ENCODE peak calls at places on chromosomes 12 and 14, in four cellular contexts. R is adrenal gland, A is Panc1, T is thoracic aorta. K is an unnamed sample.

GRCh38 chr14:95156153-95156764 is 1.1 kb downstream of the DICER1 start:
- DNase-seq in R (peak), A (no peak), T (no peak), K (peak)

GRCh38 chr14:104108570-104109060 is 23.1 kb downstream of the ASPG start:
- DNase-seq in R (no peak), A (no peak), T (no peak), K (no peak)

GRCh38 chr12:69569236-69569635 is 16.0 kb upstream of the CCT2 start:
- DNase-seq in R (no peak), A (no peak), T (no peak), K (peak)

GRCh38 chr12:131046813-131047788 is 93.4 kb downstream of the ADGRD1 start:
- DNase-seq in R (no peak), A (no peak), T (no peak), K (no peak)

GRCh38 chr12:38785376-38785775 is 120.0 kb downstream of the CPNE8 start:
- DNase-seq in R (no peak), A (no peak), T (no peak), K (no peak)

GRCh38 chr14:94292872-94293577 is at the start of gene SERPINA10:
- DNase-seq in R (no peak), A (no peak), T (no peak), K (no peak)

GRCh38 chr14:51398898-51399297 is 158.9 kb downstream of the TMX1 start:
- DNase-seq in R (no peak), A (no peak), T (peak), K (peak)

GRCh38 chr12:5872745-5873144 is 72.3 kb downstream of the ANO2 start:
- DNase-seq in R (no peak), A (no peak), T (no peak), K (no peak)

GRCh38 chr14:105490318-105490571 is 801 bp upstream of the TEDC1 start:
- DNase-seq in R (no peak), A (no peak), T (no peak), K (no peak)

GRCh38 chr12:115752151-115752550 is 525.3 kb downstream of the MED13L start:
- DNase-seq in R (no peak), A (no peak), T (no peak), K (peak)

GRCh38 chr14:36518031-36518585 is 1.9 kb downstream of the NKX2-1 start:
- DNase-seq in R (no peak), A (no peak), T (no peak), K (no peak)

GRCh38 chr14:60817113-60817512 is 82.6 kb downstream of the MNAT1 start:
- DNase-seq in R (no peak), A (no peak), T (no peak), K (no peak)

GRCh38 chr12:94795520-94795919 is 145.2 kb upstream of the TMCC3 start:
- DNase-seq in R (no peak), A (no peak), T (no peak), K (peak)

GRCh38 chr12:56628671-56629458 is 1.3 kb downstream of the BAZ2A start:
- DNase-seq in R (peak), A (no peak), T (no peak), K (peak)

GRCh38 chr12:124632510-124632909 is 65.1 kb upstream of the NCOR2 start:
- DNase-seq in R (no peak), A (no peak), T (no peak), K (peak)

GRCh38 chr14:91847693-91848092 is 19.6 kb downstream of the TC2N start:
- DNase-seq in R (no peak), A (no peak), T (no peak), K (no peak)

GRCh38 chr14:32004300-32004699 is 72.8 kb upstream of the ARHGAP5 start:
- DNase-seq in R (no peak), A (no peak), T (no peak), K (peak)

GRCh38 chr12:13339091-13339490 is 142.6 kb downstream of the EMP1 start:
- DNase-seq in R (no peak), A (no peak), T (no peak), K (no peak)

GRCh38 chr14:22179190-22179589 is 409.8 kb downstream of the DAD1 start:
- DNase-seq in R (no peak), A (no peak), T (no peak), K (no peak)

GRCh38 chr14:52711666-52712065 is 4.7 kb downstream of the PSMC6 start:
- DNase-seq in R (no peak), A (no peak), T (no peak), K (no peak)

GRCh38 chr12:109735051-109735521 is 21.5 kb downstream of the FAM222A start:
- DNase-seq in R (peak), A (no peak), T (no peak), K (no peak)

GRCh38 chr14:99857551-99857950 is 64.3 kb downstream of the EML1 start:
- DNase-seq in R (no peak), A (no peak), T (no peak), K (no peak)

GRCh38 chr12:90978117-90978770 is 23.3 kb upstream of the CCER1 start:
- DNase-seq in R (no peak), A (no peak), T (no peak), K (peak)

GRCh38 chr12:118183155-118183554 is 47.2 kb downstream of the PEBP1 start:
- DNase-seq in R (no peak), A (no peak), T (no peak), K (no peak)

GRCh38 chr12:5262450-5262849 is 169.5 kb upstream of the NTF3 start:
- DNase-seq in R (no peak), A (no peak), T (no peak), K (no peak)

GRCh38 chr12:62698701-62699101 is 232.1 kb downstream of the MON2 start:
- DNase-seq in R (no peak), A (no peak), T (no peak), K (peak)

GRCh38 chr14:61152851-61153364 is 128.2 kb downstream of the TMEM30B start:
- DNase-seq in R (no peak), A (no peak), T (no peak), K (peak)

GRCh38 chr12:14845350-14845750 is 2.0 kb upstream of the ART4 start:
- DNase-seq in R (peak), A (no peak), T (no peak), K (peak)

GRCh38 chr12:68378859-68379628 is 46.9 kb upstream of the MDM1 start:
- DNase-seq in R (no peak), A (no peak), T (no peak), K (peak)
- H3K4me3 ChIP-seq in R (no peak), A (no peak), T (no peak), K (no peak)

DNA sequence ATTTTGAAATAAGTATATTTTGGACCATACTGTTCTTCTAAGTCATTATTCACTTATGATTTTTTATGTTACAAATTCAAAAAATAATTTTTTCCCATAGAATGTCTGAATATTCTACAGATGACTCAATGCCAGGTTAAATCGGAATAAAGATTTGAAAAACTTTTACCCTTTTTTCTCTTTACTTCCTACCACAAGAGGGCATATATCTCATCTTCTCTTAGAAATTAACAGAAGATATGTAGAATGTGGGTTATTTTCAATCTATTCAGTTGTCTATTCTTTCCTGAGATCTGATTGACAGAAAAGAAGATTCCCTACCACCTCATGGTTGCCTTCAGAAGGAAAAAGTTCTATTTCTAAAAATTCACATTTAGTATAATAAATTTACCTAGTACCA is 53.0 kb upstream of the KITLG start:
- DNase-seq in R (no peak), A (no peak), T (no peak), K (no peak)
- TF ChIP-seq CTCF in R (no peak), A (peak), T (no peak), K (peak)

DNA sequence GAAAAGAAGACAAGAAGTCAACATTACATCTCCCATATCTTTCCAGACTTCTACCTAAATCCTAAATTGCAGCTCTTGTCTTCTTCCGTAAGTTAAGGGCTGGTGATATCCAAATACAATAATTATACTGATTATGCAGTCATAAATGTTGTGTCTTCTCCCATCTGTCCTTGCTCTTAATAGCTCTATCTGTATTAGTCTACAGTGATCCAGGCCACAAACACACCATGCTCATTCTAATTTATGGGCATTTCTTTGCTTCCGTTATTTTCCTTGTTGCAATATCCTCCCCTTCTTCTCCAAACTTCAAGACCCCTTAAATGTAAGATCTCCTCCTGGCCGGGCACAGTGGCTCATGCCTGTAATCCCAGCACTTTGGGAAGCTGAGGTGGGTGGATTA is 3.7 kb upstream of the MDP1 start:
- DNase-seq in R (no peak), A (no peak), T (no peak), K (no peak)
- H3K4me3 ChIP-seq in R (no peak), A (no peak), T (no peak), K (no peak)

DNA sequence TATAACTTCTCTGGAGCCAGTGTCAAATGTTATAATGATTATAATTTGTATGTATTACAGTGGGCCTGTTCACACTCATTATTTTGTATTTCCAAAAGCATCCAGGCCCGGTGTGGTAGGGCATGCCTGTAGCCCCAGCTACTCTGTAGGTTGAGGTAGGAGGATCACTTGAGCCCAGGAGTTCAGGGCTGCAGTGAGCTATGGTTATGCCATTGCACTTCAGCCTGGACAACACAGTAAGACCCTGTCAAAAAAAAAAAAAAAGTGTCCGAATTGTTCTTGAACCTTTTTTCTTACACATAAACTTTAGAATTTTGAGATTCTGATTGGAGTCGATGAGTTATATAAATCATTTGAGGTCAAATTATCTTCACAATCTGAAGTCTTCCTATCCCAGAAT is 1.0 kb downstream of the ZNF84 start:
- DNase-seq in R (no peak), A (no peak), T (no peak), K (no peak)
- TF ChIP-seq CTCF in R (no peak), A (no peak), T (no peak), K (no peak)

DNA sequence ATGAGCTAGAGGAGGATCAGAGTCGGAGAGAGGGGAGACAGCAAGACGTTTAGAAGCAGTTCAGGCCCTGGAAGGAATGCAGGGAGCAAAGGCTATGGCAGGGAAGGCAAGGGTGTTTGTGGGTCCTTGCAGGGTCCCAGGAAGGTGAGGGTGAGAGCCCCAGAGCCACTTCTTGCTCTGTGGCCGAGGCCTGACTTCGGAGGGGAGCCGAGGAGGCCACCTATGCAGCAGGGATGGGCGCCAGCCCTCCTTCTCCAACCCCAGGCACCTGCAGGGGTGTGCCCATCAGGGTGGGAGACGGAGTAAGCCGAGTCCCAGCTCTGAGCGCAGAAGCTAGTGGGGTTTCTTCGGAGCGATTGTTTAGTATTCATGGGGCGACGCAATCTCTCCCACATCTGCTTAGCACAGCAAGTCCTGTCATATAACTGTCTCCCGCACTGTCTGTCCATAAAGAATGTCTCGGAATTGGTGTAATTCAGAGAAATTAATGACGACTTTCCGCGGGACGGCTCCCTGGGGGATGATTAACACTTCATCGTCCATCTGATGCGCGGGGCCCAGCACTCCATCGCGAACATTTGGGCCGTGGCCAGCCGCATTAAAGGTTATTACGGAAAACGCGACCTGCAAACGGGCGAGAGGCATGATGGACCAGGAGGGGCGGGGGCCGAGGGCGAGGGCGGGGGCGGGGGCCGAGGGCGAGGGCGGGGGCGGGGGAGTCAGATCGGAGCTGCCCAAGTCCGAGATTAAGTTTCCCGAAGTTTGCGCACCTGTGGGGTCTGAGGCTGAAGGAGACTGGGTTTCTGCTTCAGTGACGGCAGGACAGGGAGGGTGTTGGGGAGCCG is 12.3 kb upstream of the CALCOCO1 start:
- DNase-seq in R (no peak), A (no peak), T (no peak), K (no peak)
- H3K4me3 ChIP-seq in R (no peak), A (no peak), T (peak), K (no peak)

GRCh38 chr12:108373111-108373510 is 34.0 kb upstream of the CMKLR1 start:
- DNase-seq in R (no peak), A (no peak), T (no peak), K (no peak)
- TF ChIP-seq CTCF in R (no peak), A (peak), T (no peak), K (no peak)

GRCh38 chr12:59632408-59632807 is 36.6 kb downstream of the SLC16A7 start:
- DNase-seq in R (peak), A (no peak), T (no peak), K (no peak)

GRCh38 chr12:59634254-59634653 is 38.4 kb downstream of the SLC16A7 start:
- DNase-seq in R (no peak), A (no peak), T (no peak), K (no peak)

GRCh38 chr12:59643576-59643975 is 47.7 kb downstream of the SLC16A7 start:
- DNase-seq in R (no peak), A (no peak), T (no peak), K (no peak)

GRCh38 chr12:59636945-59637656 is 41.3 kb downstream of the SLC16A7 start:
- DNase-seq in R (no peak), A (no peak), T (no peak), K (no peak)

DNA sequence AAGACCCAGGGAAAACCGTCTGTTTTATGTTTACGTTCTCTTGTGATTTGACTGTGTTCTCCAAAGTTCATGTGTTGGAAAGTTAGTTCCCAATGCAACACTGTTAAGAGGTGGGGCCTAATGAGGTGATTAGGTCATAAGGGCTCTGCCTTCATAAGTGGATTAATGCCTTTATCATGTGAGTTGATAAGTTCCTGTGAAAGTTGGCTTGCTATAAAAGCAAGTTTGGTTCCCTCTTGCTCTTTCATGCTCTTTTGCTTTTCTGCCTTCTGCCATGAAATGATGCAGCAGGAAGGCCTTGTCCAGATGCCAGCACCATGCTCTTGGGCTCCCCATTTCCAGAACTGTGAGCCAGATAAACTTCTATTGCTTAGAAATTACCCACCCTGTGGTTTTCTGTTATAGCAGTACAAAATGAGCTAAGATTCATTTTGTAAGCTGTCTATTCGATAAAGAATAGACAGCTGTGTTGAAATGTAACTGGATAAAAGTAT is 41.9 kb downstream of the SLC16A7 start:
- DNase-seq in R (no peak), A (no peak), T (no peak), K (peak)
- H3K4me3 ChIP-seq in R (no peak), A (no peak), T (no peak), K (no peak)

K was measured in cardiac fibroblast.